ENCODE peak calls at places on chromosome 3, in five cellular contexts. One of them, this sample, is unnamed.

GRCh38 chr3:197675568-197675860 is 61.2 kb downstream of the RUBCN start:
- DNase-seq in mesenchymal stem cell: no peak
- DNase-seq in endothelial cell of umbilical vein: no peak
- DNase-seq in SK-N-MC: no peak
- DNase-seq in colonic mucosa: no peak
- DNase-seq in this sample: no peak

GRCh38 chr3:99023590-99024192 is 122.2 kb upstream of the DCBLD2 start:
- DNase-seq in mesenchymal stem cell: peak
- DNase-seq in endothelial cell of umbilical vein: peak
- DNase-seq in SK-N-MC: peak
- DNase-seq in colonic mucosa: no peak
- DNase-seq in this sample: peak

GRCh38 chr3:172939651-172940293 is 189.2 kb downstream of the ECT2 start:
- DNase-seq in mesenchymal stem cell: no peak
- DNase-seq in endothelial cell of umbilical vein: peak
- DNase-seq in SK-N-MC: no peak
- DNase-seq in colonic mucosa: no peak
- DNase-seq in this sample: peak

GRCh38 chr3:42032693-42033349 is 58.3 kb upstream of the TRAK1 start:
- DNase-seq in mesenchymal stem cell: peak
- DNase-seq in endothelial cell of umbilical vein: peak
- DNase-seq in SK-N-MC: no peak
- DNase-seq in colonic mucosa: peak
- DNase-seq in this sample: peak

GRCh38 chr3:12638105-12638504 is 25.8 kb downstream of the RAF1 start:
- DNase-seq in mesenchymal stem cell: peak
- DNase-seq in endothelial cell of umbilical vein: no peak
- DNase-seq in SK-N-MC: no peak
- DNase-seq in colonic mucosa: no peak
- DNase-seq in this sample: peak

GRCh38 chr3:39208463-39209055 is 16.2 kb upstream of the XIRP1 start:
- DNase-seq in mesenchymal stem cell: peak
- DNase-seq in endothelial cell of umbilical vein: peak
- DNase-seq in SK-N-MC: no peak
- DNase-seq in colonic mucosa: peak
- DNase-seq in this sample: peak

GRCh38 chr3:168498194-168498593 is 402.5 kb upstream of the GOLIM4 start:
- DNase-seq in mesenchymal stem cell: no peak
- DNase-seq in endothelial cell of umbilical vein: no peak
- DNase-seq in SK-N-MC: no peak
- DNase-seq in colonic mucosa: no peak
- DNase-seq in this sample: no peak

GRCh38 chr3:100029052-100029451 is 85.2 kb downstream of the FILIP1L start:
- DNase-seq in mesenchymal stem cell: no peak
- DNase-seq in endothelial cell of umbilical vein: no peak
- DNase-seq in SK-N-MC: no peak
- DNase-seq in colonic mucosa: no peak
- DNase-seq in this sample: no peak

GRCh38 chr3:24483873-24484272 is 10.8 kb downstream of the THRB start:
- DNase-seq in mesenchymal stem cell: no peak
- DNase-seq in endothelial cell of umbilical vein: no peak
- DNase-seq in SK-N-MC: no peak
- DNase-seq in colonic mucosa: no peak
- DNase-seq in this sample: no peak

GRCh38 chr3:114455432-114455831 is 161.6 kb downstream of the TIGIT start:
- DNase-seq in mesenchymal stem cell: no peak
- DNase-seq in endothelial cell of umbilical vein: no peak
- DNase-seq in SK-N-MC: no peak
- DNase-seq in colonic mucosa: no peak
- DNase-seq in this sample: no peak

GRCh38 chr3:82163907-82164520 is 402.6 kb upstream of the GBE1 start:
- DNase-seq in mesenchymal stem cell: peak
- DNase-seq in endothelial cell of umbilical vein: peak
- DNase-seq in SK-N-MC: no peak
- DNase-seq in colonic mucosa: no peak
- DNase-seq in this sample: no peak

GRCh38 chr3:120114981-120115380 is 20.7 kb upstream of the GSK3B start:
- DNase-seq in mesenchymal stem cell: peak
- DNase-seq in endothelial cell of umbilical vein: no peak
- DNase-seq in SK-N-MC: no peak
- DNase-seq in colonic mucosa: no peak
- DNase-seq in this sample: no peak

GRCh38 chr3:187973977-187974856 is 179.7 kb upstream of the LPP start:
- DNase-seq in mesenchymal stem cell: no peak
- DNase-seq in endothelial cell of umbilical vein: no peak
- DNase-seq in SK-N-MC: no peak
- DNase-seq in colonic mucosa: no peak
- DNase-seq in this sample: no peak

GRCh38 chr3:140532793-140533330 is 145.0 kb upstream of the TRIM42 start:
- DNase-seq in mesenchymal stem cell: no peak
- DNase-seq in endothelial cell of umbilical vein: no peak
- DNase-seq in SK-N-MC: no peak
- DNase-seq in colonic mucosa: no peak
- DNase-seq in this sample: no peak

GRCh38 chr3:134374791-134375541 is 719 bp upstream of the AMOTL2 start:
- DNase-seq in mesenchymal stem cell: peak
- DNase-seq in endothelial cell of umbilical vein: peak
- DNase-seq in SK-N-MC: no peak
- DNase-seq in colonic mucosa: peak
- DNase-seq in this sample: no peak

GRCh38 chr3:36729204-36730056 is 34.9 kb downstream of the DCLK3 start:
- DNase-seq in mesenchymal stem cell: peak
- DNase-seq in endothelial cell of umbilical vein: peak
- DNase-seq in SK-N-MC: peak
- DNase-seq in colonic mucosa: no peak
- DNase-seq in this sample: peak

GRCh38 chr3:135258916-135259315 is 463.9 kb downstream of the EPHB1 start:
- DNase-seq in mesenchymal stem cell: no peak
- DNase-seq in endothelial cell of umbilical vein: no peak
- DNase-seq in SK-N-MC: no peak
- DNase-seq in colonic mucosa: no peak
- DNase-seq in this sample: no peak

GRCh38 chr3:194928183-194928736 is 242.6 kb downstream of the FAM43A start:
- DNase-seq in mesenchymal stem cell: peak
- DNase-seq in endothelial cell of umbilical vein: peak
- DNase-seq in SK-N-MC: no peak
- DNase-seq in colonic mucosa: no peak
- DNase-seq in this sample: peak

GRCh38 chr3:148450819-148451218 is 246.9 kb upstream of the AGTR1 start:
- DNase-seq in mesenchymal stem cell: no peak
- DNase-seq in endothelial cell of umbilical vein: no peak
- DNase-seq in SK-N-MC: no peak
- DNase-seq in colonic mucosa: no peak
- DNase-seq in this sample: no peak

GRCh38 chr3:154852515-154852914 is 227.6 kb upstream of the MME start:
- DNase-seq in mesenchymal stem cell: peak
- DNase-seq in endothelial cell of umbilical vein: no peak
- DNase-seq in SK-N-MC: no peak
- DNase-seq in colonic mucosa: no peak
- DNase-seq in this sample: no peak

GRCh38 chr3:76367281-76367680 is 581.9 kb upstream of the ZNF717 start:
- DNase-seq in mesenchymal stem cell: peak
- DNase-seq in endothelial cell of umbilical vein: no peak
- DNase-seq in SK-N-MC: no peak
- DNase-seq in colonic mucosa: no peak
- DNase-seq in this sample: peak

GRCh38 chr3:41112466-41112865 is 86.8 kb upstream of the CTNNB1 start:
- DNase-seq in mesenchymal stem cell: no peak
- DNase-seq in endothelial cell of umbilical vein: no peak
- DNase-seq in SK-N-MC: no peak
- DNase-seq in colonic mucosa: no peak
- DNase-seq in this sample: no peak

GRCh38 chr3:63961891-63962290 is 49.7 kb upstream of the SCAANT1 start:
- DNase-seq in mesenchymal stem cell: peak
- DNase-seq in endothelial cell of umbilical vein: peak
- DNase-seq in SK-N-MC: no peak
- DNase-seq in colonic mucosa: no peak
- DNase-seq in this sample: peak

GRCh38 chr3:115790759-115791158 is 167.4 kb downstream of the GAP43 start:
- DNase-seq in mesenchymal stem cell: peak
- DNase-seq in endothelial cell of umbilical vein: peak
- DNase-seq in SK-N-MC: no peak
- DNase-seq in colonic mucosa: no peak
- DNase-seq in this sample: peak

GRCh38 chr3:50264389-50264963 is 4.5 kb upstream of the SEMA3B start:
- DNase-seq in mesenchymal stem cell: peak
- DNase-seq in endothelial cell of umbilical vein: peak
- DNase-seq in SK-N-MC: no peak
- DNase-seq in colonic mucosa: peak
- DNase-seq in this sample: peak

GRCh38 chr3:52781741-52782140 is 4.3 kb downstream of the ITIH1 start:
- DNase-seq in mesenchymal stem cell: no peak
- DNase-seq in endothelial cell of umbilical vein: no peak
- DNase-seq in SK-N-MC: no peak
- DNase-seq in colonic mucosa: no peak
- DNase-seq in this sample: no peak

GRCh38 chr3:123508176-123508575 is 59.3 kb upstream of the ADCY5 start:
- DNase-seq in mesenchymal stem cell: no peak
- DNase-seq in endothelial cell of umbilical vein: no peak
- DNase-seq in SK-N-MC: no peak
- DNase-seq in colonic mucosa: no peak
- DNase-seq in this sample: no peak

GRCh38 chr3:195061756-195062655 is 209.0 kb downstream of the XXYLT1 start:
- DNase-seq in mesenchymal stem cell: no peak
- DNase-seq in endothelial cell of umbilical vein: no peak
- DNase-seq in SK-N-MC: no peak
- DNase-seq in colonic mucosa: no peak
- DNase-seq in this sample: no peak

GRCh38 chr3:89266074-89266473 is 158.7 kb downstream of the EPHA3 start:
- DNase-seq in mesenchymal stem cell: no peak
- DNase-seq in endothelial cell of umbilical vein: no peak
- DNase-seq in SK-N-MC: no peak
- DNase-seq in colonic mucosa: no peak
- DNase-seq in this sample: no peak

GRCh38 chr3:8757551-8758518 is 11.6 kb downstream of the OXTR start:
- DNase-seq in mesenchymal stem cell: peak
- DNase-seq in endothelial cell of umbilical vein: no peak
- DNase-seq in SK-N-MC: no peak
- DNase-seq in colonic mucosa: no peak
- DNase-seq in this sample: peak
- H3K9ac ChIP-seq in mesenchymal stem cell: peak
- H3K9ac ChIP-seq in endothelial cell of umbilical vein: no peak
- H3K9ac ChIP-seq in SK-N-MC: no peak
- H3K9ac ChIP-seq in colonic mucosa: no peak
- H3K9ac ChIP-seq in this sample: peak

DNA sequence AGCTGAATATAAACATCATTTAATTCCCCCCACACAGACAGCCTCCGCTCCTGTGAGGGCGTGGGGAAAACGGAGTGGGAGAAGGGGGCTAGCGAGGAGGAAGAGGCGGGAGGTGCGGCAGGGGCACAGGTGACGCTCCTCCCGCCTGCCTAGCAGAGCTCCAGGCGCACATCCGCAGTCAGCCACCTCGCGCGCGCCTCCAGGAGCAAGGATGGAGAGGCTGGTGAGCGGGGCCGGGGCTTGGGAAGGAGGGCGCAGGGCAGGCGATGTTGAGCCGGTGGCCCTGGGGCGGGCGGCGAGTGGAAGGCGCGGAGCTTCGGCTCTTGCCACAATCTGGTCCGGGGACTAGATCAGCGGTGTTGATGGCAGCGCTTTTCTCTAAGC is at the start of gene CD200:
- DNase-seq in mesenchymal stem cell: peak
- DNase-seq in endothelial cell of umbilical vein: peak
- DNase-seq in SK-N-MC: no peak
- DNase-seq in colonic mucosa: peak
- DNase-seq in this sample: peak
- H3K9ac ChIP-seq in mesenchymal stem cell: peak
- H3K9ac ChIP-seq in endothelial cell of umbilical vein: peak
- H3K9ac ChIP-seq in SK-N-MC: no peak
- H3K9ac ChIP-seq in colonic mucosa: peak
- H3K9ac ChIP-seq in this sample: peak

GRCh38 chr3:185701891-185702563 is 115.9 kb downstream of the SENP2 start:
- DNase-seq in mesenchymal stem cell: no peak
- DNase-seq in endothelial cell of umbilical vein: no peak
- DNase-seq in SK-N-MC: no peak
- DNase-seq in colonic mucosa: no peak
- DNase-seq in this sample: no peak
- H3K9ac ChIP-seq in mesenchymal stem cell: peak
- H3K9ac ChIP-seq in endothelial cell of umbilical vein: no peak
- H3K9ac ChIP-seq in SK-N-MC: no peak
- H3K9ac ChIP-seq in colonic mucosa: no peak
- H3K9ac ChIP-seq in this sample: no peak

GRCh38 chr3:16441306-16441898 is 72.1 kb downstream of the RFTN1 start:
- DNase-seq in mesenchymal stem cell: peak
- DNase-seq in endothelial cell of umbilical vein: no peak
- DNase-seq in SK-N-MC: no peak
- DNase-seq in colonic mucosa: no peak
- DNase-seq in this sample: peak
- H3K9ac ChIP-seq in mesenchymal stem cell: peak
- H3K9ac ChIP-seq in endothelial cell of umbilical vein: no peak
- H3K9ac ChIP-seq in SK-N-MC: no peak
- H3K9ac ChIP-seq in colonic mucosa: no peak
- H3K9ac ChIP-seq in this sample: peak

DNA sequence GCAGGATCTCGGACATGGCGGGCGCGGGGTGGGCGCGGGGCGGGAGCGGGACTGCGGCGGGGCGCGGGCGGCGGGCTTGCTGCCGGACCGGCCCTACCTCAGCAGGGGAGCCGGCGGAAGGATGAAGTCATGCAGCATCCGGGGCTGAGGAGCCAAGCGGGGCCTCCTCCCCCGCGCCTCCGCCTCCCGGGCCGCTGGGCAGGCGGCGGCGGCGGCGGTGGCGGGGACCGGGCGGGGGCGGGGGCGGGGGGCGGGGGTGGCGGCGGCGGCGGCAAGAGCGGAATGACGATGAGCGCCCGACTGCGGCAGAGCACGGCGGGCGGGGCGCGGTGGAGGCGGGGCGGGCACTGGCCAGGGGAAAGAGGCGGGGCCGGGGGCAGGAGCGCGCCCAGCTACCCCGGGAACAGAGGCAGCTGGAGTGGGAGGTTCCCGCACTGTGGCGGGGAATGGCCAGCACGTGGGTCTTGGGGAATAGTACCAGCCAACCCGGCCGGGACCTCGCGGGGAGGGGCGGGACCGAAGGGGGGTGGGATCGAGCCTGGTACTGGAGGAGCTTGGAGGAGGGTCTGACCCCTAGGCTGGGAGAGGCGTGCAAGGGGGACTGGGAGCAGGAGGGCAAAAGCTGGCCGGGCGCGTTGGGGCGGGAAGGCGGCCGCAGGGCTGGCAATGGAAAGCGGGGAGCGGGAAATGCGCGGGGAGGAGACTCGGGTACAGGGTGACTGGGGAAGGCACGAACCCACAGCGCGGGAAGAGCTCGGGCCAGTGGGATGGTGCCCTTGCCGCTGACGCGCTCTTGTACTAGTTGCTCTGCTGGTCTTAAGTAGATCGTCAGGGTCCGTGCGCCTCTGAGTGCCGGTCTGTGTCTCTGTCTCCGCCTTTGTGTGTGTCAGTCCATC is at the start of gene CAMK2N2:
- DNase-seq in mesenchymal stem cell: peak
- DNase-seq in endothelial cell of umbilical vein: no peak
- DNase-seq in SK-N-MC: no peak
- DNase-seq in colonic mucosa: peak
- DNase-seq in this sample: peak
- H3K9ac ChIP-seq in mesenchymal stem cell: peak
- H3K9ac ChIP-seq in endothelial cell of umbilical vein: no peak
- H3K9ac ChIP-seq in SK-N-MC: no peak
- H3K9ac ChIP-seq in colonic mucosa: no peak
- H3K9ac ChIP-seq in this sample: peak

GRCh38 chr3:46845397-46845859 is 17.8 kb downstream of the MYL3 start:
- DNase-seq in mesenchymal stem cell: peak
- DNase-seq in endothelial cell of umbilical vein: no peak
- DNase-seq in SK-N-MC: no peak
- DNase-seq in colonic mucosa: peak
- DNase-seq in this sample: peak
- H3K9ac ChIP-seq in mesenchymal stem cell: peak
- H3K9ac ChIP-seq in endothelial cell of umbilical vein: peak
- H3K9ac ChIP-seq in SK-N-MC: no peak
- H3K9ac ChIP-seq in colonic mucosa: peak
- H3K9ac ChIP-seq in this sample: peak

This sample was measured in astrocyte.